ENCODE peak calls at places on chromosome 14, in five cellular contexts. M is Peyer's patch; G is uterus; T is thoracic aorta; U is central memory CD4-positive, alpha-beta T cell. R is an unnamed sample.

GRCh38 chr14:95679995-95680735 is 6.1 kb upstream of the TCL1B start:
- DNase-seq in T (no peak), M (no peak), U (no peak), G (no peak), R (peak)

GRCh38 chr14:94617988-94618822 is 6.0 kb downstream of the SERPINA3 start:
- DNase-seq in M (no peak), U (no peak), T (no peak), G (no peak), R (no peak)

GRCh38 chr14:23154876-23155587 is 28.4 kb downstream of the SLC7A8 start:
- DNase-seq in G (peak), T (peak), U (no peak), M (no peak), R (no peak)

GRCh38 chr14:100547633-100548294 is 39.5 kb downstream of the BEGAIN start:
- DNase-seq in T (no peak), U (peak), M (no peak), G (peak), R (peak)

GRCh38 chr14:79581912-79582576 is 629.3 kb downstream of the DIO2 start:
- DNase-seq in M (no peak), T (no peak), G (no peak), U (no peak), R (no peak)

GRCh38 chr14:57933363-57933762 is 67.5 kb upstream of the SLC35F4 start:
- DNase-seq in T (no peak), G (no peak), M (no peak), U (no peak), R (no peak)

GRCh38 chr14:53569471-53569870 is 387.2 kb downstream of the BMP4 start:
- DNase-seq in T (no peak), M (no peak), U (no peak), G (no peak), R (no peak)

GRCh38 chr14:64680013-64680674 is 24.1 kb upstream of the PLEKHG3 start:
- DNase-seq in M (no peak), U (no peak), T (no peak), G (no peak), R (no peak)

GRCh38 chr14:74735113-74735512 is 22.2 kb downstream of the FCF1 start:
- DNase-seq in T (no peak), U (no peak), M (no peak), G (no peak), R (no peak)

GRCh38 chr14:105411017-105411941 is 8.3 kb upstream of the MTA1 start:
- DNase-seq in U (no peak), G (no peak), T (no peak), M (no peak), R (peak)

GRCh38 chr14:77200406-77200985 is 18.9 kb downstream of the TMEM63C start:
- DNase-seq in U (no peak), M (no peak), G (no peak), T (no peak), R (no peak)

GRCh38 chr14:98347686-98348085 is 924.3 kb downstream of the BCL11B start:
- DNase-seq in G (no peak), T (no peak), U (no peak), M (no peak), R (no peak)

GRCh38 chr14:68651075-68651474 is 141.8 kb downstream of the ZFP36L1 start:
- DNase-seq in U (no peak), T (no peak), M (no peak), G (peak), R (no peak)

GRCh38 chr14:34214961-34215360 is 247.1 kb downstream of the SPTSSA start:
- DNase-seq in T (no peak), M (no peak), U (no peak), G (no peak), R (no peak)

GRCh38 chr14:95480887-95481226 is 35.6 kb downstream of the SYNE3 start:
- DNase-seq in U (no peak), G (no peak), T (no peak), M (no peak), R (no peak)

GRCh38 chr14:64340560-64341196 is 46.5 kb upstream of the ESR2 start:
- DNase-seq in M (no peak), G (no peak), T (no peak), U (no peak), R (no peak)

GRCh38 chr14:56687123-56687522 is 107.5 kb downstream of the TMEM260 start:
- DNase-seq in G (no peak), U (no peak), M (no peak), T (no peak), R (no peak)

GRCh38 chr14:92507174-92507768 is 6.3 kb upstream of the RIN3 start:
- DNase-seq in U (no peak), T (no peak), M (peak), G (no peak), R (peak)

GRCh38 chr14:95918466-95918865 is 41.8 kb downstream of the TUNAR start:
- DNase-seq in U (no peak), M (no peak), G (no peak), T (no peak), R (no peak)

GRCh38 chr14:39109893-39110715 is 4.0 kb upstream of the GEMIN2 start:
- DNase-seq in T (no peak), M (no peak), G (no peak), U (no peak), R (no peak)

GRCh38 chr14:84927096-84927910 is 602.6 kb upstream of the FLRT2 start:
- DNase-seq in T (no peak), G (no peak), M (no peak), U (no peak), R (no peak)

GRCh38 chr14:60106341-60106740 is 14.6 kb downstream of the PCNX4 start:
- DNase-seq in G (no peak), T (no peak), M (no peak), U (no peak), R (no peak)

GRCh38 chr14:104293851-104294627 is 155.7 kb downstream of the KIF26A start:
- DNase-seq in G (no peak), U (no peak), M (no peak), T (no peak), R (no peak)

GRCh38 chr14:105508601-105509000 is 17.6 kb downstream of the TEDC1 start:
- DNase-seq in G (no peak), M (no peak), T (no peak), U (no peak), R (no peak)

GRCh38 chr14:29548948-29549370 is 378.7 kb downstream of the PRKD1 start:
- DNase-seq in M (no peak), U (no peak), G (no peak), T (no peak), R (peak)

GRCh38 chr14:66104486-66104885 is 381.7 kb upstream of the CCDC196 start:
- DNase-seq in U (no peak), M (no peak), G (no peak), T (no peak), R (no peak)

GRCh38 chr14:67429651-67430205 is 17.8 kb upstream of the PLEK2 start:
- DNase-seq in M (no peak), U (no peak), G (no peak), T (no peak), R (no peak)

GRCh38 chr14:101121399-101122113 is 218.0 kb upstream of the RTL1 start:
- DNase-seq in M (no peak), T (no peak), U (no peak), G (peak), R (no peak)

GRCh38 chr14:34502826-34503225 is 36.7 kb downstream of the EAPP start:
- DNase-seq in G (no peak), U (no peak), M (no peak), T (no peak), R (no peak)

GRCh38 chr14:76201162-76201561 is 49.4 kb downstream of the GPATCH2L start:
- DNase-seq in U (no peak), G (no peak), T (no peak), M (no peak), R (no peak)

GRCh38 chr14:56902413-56902812 is 92.1 kb upstream of the OTX2 start:
- DNase-seq in G (no peak), U (no peak), M (no peak), T (no peak), R (no peak)

GRCh38 chr14:101827286-101827685 is 65.8 kb downstream of the PPP2R5C start:
- DNase-seq in M (no peak), T (no peak), U (no peak), G (no peak), R (no peak)

GRCh38 chr14:52926994-52927393 is 23.9 kb downstream of the FERMT2 start:
- DNase-seq in G (no peak), T (no peak), U (no peak), M (no peak), R (no peak)

GRCh38 chr14:101736585-101736984 is 24.9 kb upstream of the PPP2R5C start:
- DNase-seq in T (no peak), M (no peak), U (no peak), G (no peak), R (no peak)

R was measured in germinal center.